ENCODE peak calls at places on chromosomes 13 and 19, in six cellular contexts. One of them, this sample, is unnamed.
A peak's percentile ranks its signal among the peaks of the same experiment; 100 is the strongest.

GRCh38 chr13:30615851-30616311 is 1.8 kb upstream of the USPL1 start:
- DNase-seq in H1: no peak
- DNase-seq in GM12892: no peak
- DNase-seq in GM12878: no peak
- DNase-seq in HepG2: peak; percentile 8
- DNase-seq in K562: peak; percentile 7
- DNase-seq in this sample: no peak

GRCh38 chr19:41563847-41564514 is 12.0 kb upstream of the CEACAM21 start:
- DNase-seq in H1: no peak
- DNase-seq in GM12892: no peak
- DNase-seq in GM12878: no peak
- DNase-seq in HepG2: no peak
- DNase-seq in K562: no peak
- DNase-seq in this sample: no peak

GRCh38 chr13:44406617-44407016 is 33.0 kb downstream of the SERP2 start:
- DNase-seq in H1: no peak
- DNase-seq in GM12892: no peak
- DNase-seq in GM12878: no peak
- DNase-seq in HepG2: no peak
- DNase-seq in K562: no peak
- DNase-seq in this sample: no peak

GRCh38 chr19:7968008-7968795 is 24.7 kb upstream of the TIMM44 start:
- DNase-seq in H1: no peak
- DNase-seq in GM12892: no peak
- DNase-seq in GM12878: no peak
- DNase-seq in HepG2: no peak
- DNase-seq in K562: no peak
- DNase-seq in this sample: no peak

GRCh38 chr19:38032951-38033350 is 125.9 kb downstream of the SIPA1L3 start:
- DNase-seq in H1: no peak
- DNase-seq in GM12892: no peak
- DNase-seq in GM12878: no peak
- DNase-seq in HepG2: no peak
- DNase-seq in K562: no peak
- DNase-seq in this sample: no peak

GRCh38 chr19:47284324-47284899 is 9.7 kb downstream of the INAFM1 start:
- DNase-seq in H1: no peak
- DNase-seq in GM12892: no peak
- DNase-seq in GM12878: no peak
- DNase-seq in HepG2: peak; percentile 53
- DNase-seq in K562: peak; percentile 34
- DNase-seq in this sample: no peak

GRCh38 chr19:19468424-19469050 is 46.8 kb downstream of the TSSK6 start:
- DNase-seq in H1: no peak
- DNase-seq in GM12892: no peak
- DNase-seq in GM12878: no peak
- DNase-seq in HepG2: no peak
- DNase-seq in K562: no peak
- DNase-seq in this sample: no peak

GRCh38 chr13:44578064-44578394 is 1.9 kb upstream of the TSC22D1 start:
- DNase-seq in H1: no peak
- DNase-seq in GM12892: no peak
- DNase-seq in GM12878: no peak
- DNase-seq in HepG2: no peak
- DNase-seq in K562: no peak
- DNase-seq in this sample: no peak

GRCh38 chr19:17262557-17262956 is 2.0 kb downstream of the USHBP1 start:
- DNase-seq in H1: no peak
- DNase-seq in GM12892: no peak
- DNase-seq in GM12878: no peak
- DNase-seq in HepG2: no peak
- DNase-seq in K562: no peak
- DNase-seq in this sample: no peak

GRCh38 chr13:38777347-38778107 is 90.7 kb downstream of the FREM2 start:
- DNase-seq in H1: no peak
- DNase-seq in GM12892: no peak
- DNase-seq in GM12878: no peak
- DNase-seq in HepG2: peak; percentile 3
- DNase-seq in K562: no peak
- DNase-seq in this sample: no peak

GRCh38 chr19:13838943-13839192 is 38.1 kb upstream of the NANOS3 start:
- DNase-seq in H1: no peak
- DNase-seq in GM12892: no peak
- DNase-seq in GM12878: no peak
- DNase-seq in HepG2: no peak
- DNase-seq in K562: peak; percentile 86
- DNase-seq in this sample: no peak

GRCh38 chr19:13840751-13841338 is 36.1 kb upstream of the NANOS3 start:
- DNase-seq in H1: no peak
- DNase-seq in GM12892: no peak
- DNase-seq in GM12878: no peak
- DNase-seq in HepG2: no peak
- DNase-seq in K562: no peak
- DNase-seq in this sample: no peak

GRCh38 chr19:13838071-13838942 is 38.6 kb upstream of the NANOS3 start:
- DNase-seq in H1: no peak
- DNase-seq in GM12892: no peak
- DNase-seq in GM12878: no peak
- DNase-seq in HepG2: no peak
- DNase-seq in K562: no peak
- DNase-seq in this sample: no peak

GRCh38 chr19:13839938-13840750 is 36.8 kb upstream of the NANOS3 start:
- DNase-seq in H1: no peak
- DNase-seq in GM12892: no peak
- DNase-seq in GM12878: no peak
- DNase-seq in HepG2: no peak
- DNase-seq in K562: no peak
- DNase-seq in this sample: no peak

DNA sequence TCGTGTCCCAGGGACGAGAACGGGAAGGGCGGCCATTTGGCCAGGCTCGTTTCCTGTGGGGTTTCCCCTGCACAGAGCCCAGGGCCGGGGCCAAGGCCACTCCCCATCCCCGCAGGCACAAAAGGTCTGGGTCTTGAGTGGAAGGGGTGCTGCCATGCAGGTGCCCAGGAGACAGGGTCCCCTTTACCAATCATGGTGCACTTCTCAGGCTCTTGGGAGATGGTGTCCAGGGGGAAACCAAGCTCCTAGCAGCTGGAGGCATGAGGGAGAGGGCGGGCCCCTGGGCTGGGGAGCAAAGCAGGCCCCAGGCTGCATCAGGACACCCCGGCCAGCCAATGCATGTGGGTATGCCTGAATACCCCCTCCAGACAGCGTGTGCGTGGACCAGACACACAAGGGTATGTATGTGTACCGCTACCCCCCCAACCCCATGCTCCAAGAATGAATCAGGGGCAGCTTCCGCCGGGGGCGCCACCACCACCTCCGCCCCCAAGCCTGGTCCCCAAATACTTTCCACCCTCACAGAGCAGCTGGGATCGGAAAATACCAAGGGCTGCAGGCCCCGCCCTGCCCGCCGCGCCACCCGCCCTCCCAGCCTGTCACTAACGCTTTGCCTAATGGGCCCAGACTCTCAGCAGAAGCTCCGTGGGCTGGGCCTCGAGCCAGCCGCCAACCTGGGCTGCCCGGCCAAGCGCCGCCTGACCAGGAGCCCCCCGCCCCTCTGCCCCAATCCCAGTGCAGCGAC is 37.6 kb upstream of the NANOS3 start:
- DNase-seq in H1: no peak
- DNase-seq in GM12892: peak; percentile 81
- DNase-seq in GM12878: peak; percentile 69
- DNase-seq in HepG2: no peak
- DNase-seq in K562: peak; percentile 82
- DNase-seq in this sample: peak; percentile 76
- TF ChIP-seq TAF1 in H1: no peak
- TF ChIP-seq TAF1 in GM12892: peak; percentile 11
- TF ChIP-seq TAF1 in GM12878: peak; percentile 42
- TF ChIP-seq TAF1 in HepG2: no peak
- TF ChIP-seq TAF1 in K562: peak; percentile 35
- TF ChIP-seq TAF1 in this sample: peak; percentile 82

GRCh38 chr19:31629936-31630335 is 280.7 kb upstream of the TSHZ3 start:
- DNase-seq in H1: no peak
- DNase-seq in GM12892: no peak
- DNase-seq in GM12878: no peak
- DNase-seq in HepG2: no peak
- DNase-seq in K562: no peak
- DNase-seq in this sample: no peak
- TF ChIP-seq POLR2A in H1: no peak
- TF ChIP-seq POLR2A in GM12892: no peak
- TF ChIP-seq POLR2A in GM12878: no peak
- TF ChIP-seq POLR2A in HepG2: no peak
- TF ChIP-seq POLR2A in K562: no peak
- TF ChIP-seq POLR2A in this sample: no peak

GRCh38 chr19:57829316-57829715 is 783 bp upstream of the ZNF587B start:
- DNase-seq in H1: no peak
- DNase-seq in GM12892: no peak
- DNase-seq in GM12878: no peak
- DNase-seq in HepG2: peak; percentile 59
- DNase-seq in K562: no peak
- DNase-seq in this sample: no peak
- TF ChIP-seq TAF1 in H1: no peak
- TF ChIP-seq TAF1 in GM12892: no peak
- TF ChIP-seq TAF1 in GM12878: no peak
- TF ChIP-seq TAF1 in HepG2: no peak
- TF ChIP-seq TAF1 in K562: no peak
- TF ChIP-seq TAF1 in this sample: no peak

GRCh38 chr13:74246398-74246975 is 112.3 kb upstream of the KLF12 start:
- DNase-seq in H1: no peak
- DNase-seq in GM12892: no peak
- DNase-seq in GM12878: no peak
- DNase-seq in HepG2: no peak
- DNase-seq in K562: no peak
- DNase-seq in this sample: no peak

GRCh38 chr13:74251778-74252519 is 117.7 kb upstream of the KLF12 start:
- DNase-seq in H1: no peak
- DNase-seq in GM12892: no peak
- DNase-seq in GM12878: no peak
- DNase-seq in HepG2: no peak
- DNase-seq in K562: no peak
- DNase-seq in this sample: no peak

GRCh38 chr13:74243637-74244526 is 109.7 kb upstream of the KLF12 start:
- DNase-seq in H1: no peak
- DNase-seq in GM12892: no peak
- DNase-seq in GM12878: no peak
- DNase-seq in HepG2: no peak
- DNase-seq in K562: no peak
- DNase-seq in this sample: no peak

GRCh38 chr13:74250738-74251190 is 116.6 kb upstream of the KLF12 start:
- DNase-seq in H1: no peak
- DNase-seq in GM12892: no peak
- DNase-seq in GM12878: no peak
- DNase-seq in HepG2: no peak
- DNase-seq in K562: no peak
- DNase-seq in this sample: no peak

GRCh38 chr13:74248477-74248876 is 114.3 kb upstream of the KLF12 start:
- DNase-seq in H1: no peak
- DNase-seq in GM12892: no peak
- DNase-seq in GM12878: no peak
- DNase-seq in HepG2: no peak
- DNase-seq in K562: no peak
- DNase-seq in this sample: no peak
- TF ChIP-seq POLR2A in H1: no peak
- TF ChIP-seq POLR2A in GM12892: no peak
- TF ChIP-seq POLR2A in GM12878: no peak
- TF ChIP-seq POLR2A in HepG2: no peak
- TF ChIP-seq POLR2A in K562: no peak
- TF ChIP-seq POLR2A in this sample: no peak